ENCODE peak calls at places on chromosomes 1 and 21, in five cellular contexts. One of them, this sample, is unnamed.

GRCh38 chr1:223248787-223249175 is 105.7 kb upstream of the TLR5 start:
- DNase-seq in AG08395: no peak
- DNase-seq in cardiac muscle cell: no peak
- DNase-seq in activated T-cell treated with anti-CD3 and anti-CD28 coated beads, Interleukin-2, amount 50 U/mL, for 1 hour: peak
- DNase-seq in progenitor cell of endocrine pancreas: no peak
- DNase-seq in this sample: no peak

GRCh38 chr1:212690816-212691403 is 8.7 kb downstream of the BATF3 start:
- DNase-seq in progenitor cell of endocrine pancreas: no peak
- DNase-seq in cardiac muscle cell: no peak
- DNase-seq in AG08395: no peak
- DNase-seq in activated T-cell treated with anti-CD3 and anti-CD28 coated beads, Interleukin-2, amount 50 U/mL, for 1 hour: no peak
- DNase-seq in this sample: no peak

GRCh38 chr1:204971700-204972336 is 71.2 kb upstream of the CNTN2 start:
- DNase-seq in progenitor cell of endocrine pancreas: no peak
- DNase-seq in AG08395: peak
- DNase-seq in activated T-cell treated with anti-CD3 and anti-CD28 coated beads, Interleukin-2, amount 50 U/mL, for 1 hour: no peak
- DNase-seq in cardiac muscle cell: no peak
- DNase-seq in this sample: peak

GRCh38 chr1:41427943-41428735 is 56.3 kb downstream of the EDN2 start:
- DNase-seq in cardiac muscle cell: no peak
- DNase-seq in progenitor cell of endocrine pancreas: no peak
- DNase-seq in activated T-cell treated with anti-CD3 and anti-CD28 coated beads, Interleukin-2, amount 50 U/mL, for 1 hour: no peak
- DNase-seq in AG08395: no peak
- DNase-seq in this sample: no peak

GRCh38 chr1:12600335-12600734 is 17.7 kb downstream of the DHRS3 start:
- DNase-seq in activated T-cell treated with anti-CD3 and anti-CD28 coated beads, Interleukin-2, amount 50 U/mL, for 1 hour: no peak
- DNase-seq in cardiac muscle cell: no peak
- DNase-seq in AG08395: no peak
- DNase-seq in progenitor cell of endocrine pancreas: no peak
- DNase-seq in this sample: no peak

GRCh38 chr1:52707927-52708655 is 9.9 kb upstream of the COA7 start:
- DNase-seq in activated T-cell treated with anti-CD3 and anti-CD28 coated beads, Interleukin-2, amount 50 U/mL, for 1 hour: no peak
- DNase-seq in AG08395: peak
- DNase-seq in cardiac muscle cell: no peak
- DNase-seq in progenitor cell of endocrine pancreas: no peak
- DNase-seq in this sample: peak

GRCh38 chr21:35400233-35400939 is 351.3 kb upstream of the RUNX1 start:
- DNase-seq in progenitor cell of endocrine pancreas: no peak
- DNase-seq in activated T-cell treated with anti-CD3 and anti-CD28 coated beads, Interleukin-2, amount 50 U/mL, for 1 hour: peak
- DNase-seq in AG08395: peak
- DNase-seq in cardiac muscle cell: peak
- DNase-seq in this sample: peak

GRCh38 chr1:159090566-159091546 is 14.3 kb upstream of the AIM2 start:
- DNase-seq in cardiac muscle cell: no peak
- DNase-seq in progenitor cell of endocrine pancreas: no peak
- DNase-seq in AG08395: peak
- DNase-seq in activated T-cell treated with anti-CD3 and anti-CD28 coated beads, Interleukin-2, amount 50 U/mL, for 1 hour: no peak
- DNase-seq in this sample: no peak

GRCh38 chr1:56617141-56617540 is 28.0 kb upstream of the PRKAA2 start:
- DNase-seq in progenitor cell of endocrine pancreas: no peak
- DNase-seq in cardiac muscle cell: no peak
- DNase-seq in activated T-cell treated with anti-CD3 and anti-CD28 coated beads, Interleukin-2, amount 50 U/mL, for 1 hour: no peak
- DNase-seq in AG08395: no peak
- DNase-seq in this sample: no peak

GRCh38 chr1:230797376-230798186 is 50.4 kb downstream of the CAPN9 start:
- DNase-seq in cardiac muscle cell: peak
- DNase-seq in progenitor cell of endocrine pancreas: no peak
- DNase-seq in AG08395: peak
- DNase-seq in activated T-cell treated with anti-CD3 and anti-CD28 coated beads, Interleukin-2, amount 50 U/mL, for 1 hour: no peak
- DNase-seq in this sample: peak

GRCh38 chr1:234942869-234943501 is 185.7 kb downstream of the TOMM20 start:
- DNase-seq in progenitor cell of endocrine pancreas: no peak
- DNase-seq in activated T-cell treated with anti-CD3 and anti-CD28 coated beads, Interleukin-2, amount 50 U/mL, for 1 hour: no peak
- DNase-seq in AG08395: no peak
- DNase-seq in cardiac muscle cell: no peak
- DNase-seq in this sample: no peak

GRCh38 chr1:204728456-204728855 is 42.9 kb upstream of the LRRN2 start:
- DNase-seq in activated T-cell treated with anti-CD3 and anti-CD28 coated beads, Interleukin-2, amount 50 U/mL, for 1 hour: no peak
- DNase-seq in progenitor cell of endocrine pancreas: no peak
- DNase-seq in AG08395: no peak
- DNase-seq in cardiac muscle cell: no peak
- DNase-seq in this sample: no peak

GRCh38 chr1:87196110-87196509 is 132.6 kb upstream of the LMO4 start:
- DNase-seq in cardiac muscle cell: no peak
- DNase-seq in progenitor cell of endocrine pancreas: no peak
- DNase-seq in AG08395: no peak
- DNase-seq in activated T-cell treated with anti-CD3 and anti-CD28 coated beads, Interleukin-2, amount 50 U/mL, for 1 hour: no peak
- DNase-seq in this sample: no peak

GRCh38 chr1:23483327-23484252 is at the start of gene ASAP3:
- DNase-seq in progenitor cell of endocrine pancreas: peak
- DNase-seq in cardiac muscle cell: peak
- DNase-seq in activated T-cell treated with anti-CD3 and anti-CD28 coated beads, Interleukin-2, amount 50 U/mL, for 1 hour: peak
- DNase-seq in AG08395: no peak
- DNase-seq in this sample: no peak

GRCh38 chr1:11825131-11825530 is 19.1 kb downstream of the CLCN6 start:
- DNase-seq in progenitor cell of endocrine pancreas: no peak
- DNase-seq in AG08395: no peak
- DNase-seq in cardiac muscle cell: no peak
- DNase-seq in activated T-cell treated with anti-CD3 and anti-CD28 coated beads, Interleukin-2, amount 50 U/mL, for 1 hour: no peak
- DNase-seq in this sample: no peak

GRCh38 chr1:173824315-173825081 is at the start of the genes CENPL and DARS2:
- DNase-seq in progenitor cell of endocrine pancreas: peak
- DNase-seq in cardiac muscle cell: peak
- DNase-seq in AG08395: peak
- DNase-seq in activated T-cell treated with anti-CD3 and anti-CD28 coated beads, Interleukin-2, amount 50 U/mL, for 1 hour: peak
- DNase-seq in this sample: peak

GRCh38 chr1:94713472-94714141 is 106.5 kb upstream of the SLC44A3 start:
- DNase-seq in progenitor cell of endocrine pancreas: no peak
- DNase-seq in cardiac muscle cell: peak
- DNase-seq in activated T-cell treated with anti-CD3 and anti-CD28 coated beads, Interleukin-2, amount 50 U/mL, for 1 hour: no peak
- DNase-seq in AG08395: peak
- DNase-seq in this sample: peak

GRCh38 chr1:85330206-85330605 is 53.8 kb upstream of the BCL10 start:
- DNase-seq in progenitor cell of endocrine pancreas: no peak
- DNase-seq in AG08395: peak
- DNase-seq in cardiac muscle cell: no peak
- DNase-seq in activated T-cell treated with anti-CD3 and anti-CD28 coated beads, Interleukin-2, amount 50 U/mL, for 1 hour: no peak
- DNase-seq in this sample: peak

GRCh38 chr1:64898107-64898861 is 68.1 kb downstream of the JAK1 start:
- DNase-seq in activated T-cell treated with anti-CD3 and anti-CD28 coated beads, Interleukin-2, amount 50 U/mL, for 1 hour: peak
- DNase-seq in cardiac muscle cell: peak
- DNase-seq in progenitor cell of endocrine pancreas: no peak
- DNase-seq in AG08395: peak
- DNase-seq in this sample: peak

GRCh38 chr1:248631354-248632041 is 3.4 kb downstream of the OR2T11 start:
- DNase-seq in activated T-cell treated with anti-CD3 and anti-CD28 coated beads, Interleukin-2, amount 50 U/mL, for 1 hour: no peak
- DNase-seq in progenitor cell of endocrine pancreas: no peak
- DNase-seq in AG08395: no peak
- DNase-seq in cardiac muscle cell: no peak
- DNase-seq in this sample: no peak

GRCh38 chr21:44275041-44275440 is 10.6 kb upstream of the AIRE start:
- DNase-seq in progenitor cell of endocrine pancreas: no peak
- DNase-seq in AG08395: no peak
- DNase-seq in activated T-cell treated with anti-CD3 and anti-CD28 coated beads, Interleukin-2, amount 50 U/mL, for 1 hour: no peak
- DNase-seq in cardiac muscle cell: no peak
- DNase-seq in this sample: no peak

GRCh38 chr1:159141584-159142518 is 29.6 kb upstream of the CADM3 start:
- DNase-seq in cardiac muscle cell: no peak
- DNase-seq in AG08395: peak
- DNase-seq in activated T-cell treated with anti-CD3 and anti-CD28 coated beads, Interleukin-2, amount 50 U/mL, for 1 hour: no peak
- DNase-seq in progenitor cell of endocrine pancreas: no peak
- DNase-seq in this sample: peak

GRCh38 chr1:9780554-9781110 is 43.1 kb downstream of the CLSTN1 start:
- DNase-seq in AG08395: no peak
- DNase-seq in progenitor cell of endocrine pancreas: no peak
- DNase-seq in cardiac muscle cell: no peak
- DNase-seq in activated T-cell treated with anti-CD3 and anti-CD28 coated beads, Interleukin-2, amount 50 U/mL, for 1 hour: no peak
- DNase-seq in this sample: no peak

GRCh38 chr1:178895928-178896327 is 25.1 kb upstream of the ANGPTL1 start:
- DNase-seq in progenitor cell of endocrine pancreas: no peak
- DNase-seq in cardiac muscle cell: no peak
- DNase-seq in activated T-cell treated with anti-CD3 and anti-CD28 coated beads, Interleukin-2, amount 50 U/mL, for 1 hour: no peak
- DNase-seq in AG08395: no peak
- DNase-seq in this sample: no peak

GRCh38 chr21:46150491-46151121 is 4.8 kb downstream of the FTCD start:
- DNase-seq in progenitor cell of endocrine pancreas: no peak
- DNase-seq in AG08395: no peak
- DNase-seq in activated T-cell treated with anti-CD3 and anti-CD28 coated beads, Interleukin-2, amount 50 U/mL, for 1 hour: no peak
- DNase-seq in cardiac muscle cell: no peak
- DNase-seq in this sample: no peak

GRCh38 chr1:166956872-166957271 is 18.5 kb downstream of the ILDR2 start:
- DNase-seq in activated T-cell treated with anti-CD3 and anti-CD28 coated beads, Interleukin-2, amount 50 U/mL, for 1 hour: no peak
- DNase-seq in AG08395: no peak
- DNase-seq in progenitor cell of endocrine pancreas: no peak
- DNase-seq in cardiac muscle cell: no peak
- DNase-seq in this sample: no peak

GRCh38 chr1:227892930-227893695 is 54.6 kb downstream of the WNT9A start:
- DNase-seq in activated T-cell treated with anti-CD3 and anti-CD28 coated beads, Interleukin-2, amount 50 U/mL, for 1 hour: no peak
- DNase-seq in AG08395: no peak
- DNase-seq in cardiac muscle cell: no peak
- DNase-seq in progenitor cell of endocrine pancreas: peak
- DNase-seq in this sample: no peak

GRCh38 chr1:201505505-201505893 is 1.4 kb downstream of the CSRP1 start:
- DNase-seq in progenitor cell of endocrine pancreas: no peak
- DNase-seq in cardiac muscle cell: no peak
- DNase-seq in AG08395: peak
- DNase-seq in activated T-cell treated with anti-CD3 and anti-CD28 coated beads, Interleukin-2, amount 50 U/mL, for 1 hour: no peak
- DNase-seq in this sample: no peak

GRCh38 chr1:207077470-207078377 is 10.9 kb upstream of the C4BPB start:
- DNase-seq in progenitor cell of endocrine pancreas: peak
- DNase-seq in cardiac muscle cell: peak
- DNase-seq in activated T-cell treated with anti-CD3 and anti-CD28 coated beads, Interleukin-2, amount 50 U/mL, for 1 hour: peak
- DNase-seq in AG08395: peak
- DNase-seq in this sample: peak

GRCh38 chr1:105914403-105914802 is 1142.1 kb upstream of the PRMT6 start:
- DNase-seq in activated T-cell treated with anti-CD3 and anti-CD28 coated beads, Interleukin-2, amount 50 U/mL, for 1 hour: no peak
- DNase-seq in cardiac muscle cell: no peak
- DNase-seq in AG08395: no peak
- DNase-seq in progenitor cell of endocrine pancreas: no peak
- DNase-seq in this sample: no peak

GRCh38 chr21:33029975-33030461 is 4.3 kb downstream of the OLIG2 start:
- DNase-seq in progenitor cell of endocrine pancreas: no peak
- DNase-seq in activated T-cell treated with anti-CD3 and anti-CD28 coated beads, Interleukin-2, amount 50 U/mL, for 1 hour: no peak
- DNase-seq in AG08395: no peak
- DNase-seq in cardiac muscle cell: no peak
- DNase-seq in this sample: no peak

GRCh38 chr1:154386643-154387352 is 18.3 kb upstream of the IL6R start:
- DNase-seq in AG08395: peak
- DNase-seq in cardiac muscle cell: no peak
- DNase-seq in activated T-cell treated with anti-CD3 and anti-CD28 coated beads, Interleukin-2, amount 50 U/mL, for 1 hour: peak
- DNase-seq in progenitor cell of endocrine pancreas: no peak
- DNase-seq in this sample: no peak

GRCh38 chr1:162367772-162368171 is 8.9 kb downstream of the SPATA46 start:
- DNase-seq in cardiac muscle cell: peak
- DNase-seq in progenitor cell of endocrine pancreas: no peak
- DNase-seq in activated T-cell treated with anti-CD3 and anti-CD28 coated beads, Interleukin-2, amount 50 U/mL, for 1 hour: no peak
- DNase-seq in AG08395: no peak
- DNase-seq in this sample: no peak

GRCh38 chr1:233569636-233570035 is 44.3 kb upstream of the KCNK1 start:
- DNase-seq in progenitor cell of endocrine pancreas: no peak
- DNase-seq in cardiac muscle cell: no peak
- DNase-seq in AG08395: no peak
- DNase-seq in activated T-cell treated with anti-CD3 and anti-CD28 coated beads, Interleukin-2, amount 50 U/mL, for 1 hour: no peak
- DNase-seq in this sample: no peak

GRCh38 chr1:185483217-185483616 is 166.2 kb upstream of the IVNS1ABP start:
- DNase-seq in activated T-cell treated with anti-CD3 and anti-CD28 coated beads, Interleukin-2, amount 50 U/mL, for 1 hour: no peak
- DNase-seq in cardiac muscle cell: no peak
- DNase-seq in AG08395: no peak
- DNase-seq in progenitor cell of endocrine pancreas: no peak
- DNase-seq in this sample: no peak

GRCh38 chr1:17427696-17428660 is 11.5 kb downstream of the RCC2 start:
- DNase-seq in cardiac muscle cell: no peak
- DNase-seq in activated T-cell treated with anti-CD3 and anti-CD28 coated beads, Interleukin-2, amount 50 U/mL, for 1 hour: no peak
- DNase-seq in AG08395: no peak
- DNase-seq in progenitor cell of endocrine pancreas: no peak
- DNase-seq in this sample: no peak

GRCh38 chr1:43082701-43083100 is 89.4 kb downstream of the EBNA1BP2 start:
- DNase-seq in cardiac muscle cell: no peak
- DNase-seq in progenitor cell of endocrine pancreas: no peak
- DNase-seq in AG08395: no peak
- DNase-seq in activated T-cell treated with anti-CD3 and anti-CD28 coated beads, Interleukin-2, amount 50 U/mL, for 1 hour: no peak
- DNase-seq in this sample: no peak

GRCh38 chr1:27940297-27940696 is 5.5 kb downstream of the SMPDL3B start:
- DNase-seq in progenitor cell of endocrine pancreas: no peak
- DNase-seq in cardiac muscle cell: no peak
- DNase-seq in activated T-cell treated with anti-CD3 and anti-CD28 coated beads, Interleukin-2, amount 50 U/mL, for 1 hour: peak
- DNase-seq in AG08395: peak
- DNase-seq in this sample: no peak

GRCh38 chr1:164440222-164440621 is 118.8 kb upstream of the PBX1 start:
- DNase-seq in cardiac muscle cell: peak
- DNase-seq in AG08395: peak
- DNase-seq in progenitor cell of endocrine pancreas: no peak
- DNase-seq in activated T-cell treated with anti-CD3 and anti-CD28 coated beads, Interleukin-2, amount 50 U/mL, for 1 hour: no peak
- DNase-seq in this sample: no peak

GRCh38 chr1:55275151-55275748 is 60.1 kb upstream of the USP24 start:
- DNase-seq in activated T-cell treated with anti-CD3 and anti-CD28 coated beads, Interleukin-2, amount 50 U/mL, for 1 hour: no peak
- DNase-seq in progenitor cell of endocrine pancreas: no peak
- DNase-seq in cardiac muscle cell: no peak
- DNase-seq in AG08395: no peak
- DNase-seq in this sample: no peak